ENCODE peak calls at places on chromosome 11, in eight cellular contexts. G is esophagus squamous epithelium, R is ovary, U is heart left ventricle, B is sigmoid colon, Y is body of pancreas, A is uterus, S is testis. Q is an unnamed sample.

GRCh38 chr11:119375629-119376196 is 5.8 kb downstream of the USP2 start:
- DNase-seq in G (no peak), R (peak; percentile 87), U (peak; percentile 87), B (peak; percentile 84), Y (peak; percentile 79), A (peak; percentile 94), S (peak; percentile 90), Q (peak; percentile 93)

GRCh38 chr11:109978895-109979294 is 114.3 kb upstream of the ZC3H12C start:
- DNase-seq in G (no peak), R (no peak), U (no peak), B (no peak), Y (no peak), A (no peak), S (no peak), Q (no peak)

GRCh38 chr11:36346562-36347383 is 50.7 kb downstream of the PRR5L start:
- DNase-seq in G (no peak), R (no peak), U (no peak), B (no peak), Y (no peak), A (no peak), S (no peak), Q (no peak)

GRCh38 chr11:99160447-99160846 is 139.7 kb downstream of the CNTN5 start:
- DNase-seq in G (no peak), R (no peak), U (no peak), B (no peak), Y (no peak), A (no peak), S (no peak), Q (no peak)

GRCh38 chr11:44334356-44335004 is 24.5 kb upstream of the ALX4 start:
- DNase-seq in G (no peak), R (no peak), U (no peak), B (no peak), Y (no peak), A (no peak), S (no peak), Q (no peak)

GRCh38 chr11:130675456-130675855 is 227.0 kb downstream of the ADAMTS15 start:
- DNase-seq in G (no peak), R (no peak), U (peak; percentile 81), B (peak; percentile 92), Y (peak; percentile 41), A (peak; percentile 59), S (no peak), Q (no peak)

GRCh38 chr11:4683020-4683419 is 14.6 kb downstream of the OR51E2 start:
- DNase-seq in G (no peak), R (no peak), U (no peak), B (no peak), Y (no peak), A (no peak), S (no peak), Q (no peak)

GRCh38 chr11:46414466-46414796 is 22.9 kb upstream of the CHRM4 start:
- DNase-seq in G (no peak), R (no peak), U (no peak), B (no peak), Y (no peak), A (no peak), S (no peak), Q (no peak)

GRCh38 chr11:6297831-6298230 is 22.5 kb downstream of the CAVIN3 start:
- DNase-seq in G (no peak), R (no peak), U (no peak), B (no peak), Y (peak; percentile 11), A (no peak), S (no peak), Q (no peak)

GRCh38 chr11:45145421-45146071 is 893 bp upstream of the PRDM11 start:
- DNase-seq in G (no peak), R (no peak), U (no peak), B (peak; percentile 75), Y (peak; percentile 53), A (no peak), S (peak; percentile 74), Q (peak; percentile 87)

GRCh38 chr11:20488352-20488751 is 100.8 kb downstream of the PRMT3 start:
- DNase-seq in G (no peak), R (no peak), U (no peak), B (no peak), Y (no peak), A (no peak), S (no peak), Q (no peak)

GRCh38 chr11:94793822-94794221 is 25.7 kb downstream of the AMOTL1 start:
- DNase-seq in G (no peak), R (no peak), U (no peak), B (no peak), Y (no peak), A (no peak), S (no peak), Q (no peak)

GRCh38 chr11:36026315-36026968 is 82.6 kb downstream of the LDLRAD3 start:
- DNase-seq in G (no peak), R (no peak), U (no peak), B (no peak), Y (no peak), A (no peak), S (no peak), Q (no peak)

GRCh38 chr11:63937713-63938480 is 905 bp upstream of the NAA40 start:
- DNase-seq in G (no peak), R (peak; percentile 44), U (no peak), B (no peak), Y (peak; percentile 28), A (no peak), S (no peak), Q (no peak)

GRCh38 chr11:63940786-63941185 is 2.0 kb downstream of the NAA40 start:
- DNase-seq in G (no peak), R (no peak), U (no peak), B (no peak), Y (no peak), A (no peak), S (no peak), Q (no peak)

GRCh38 chr11:63941901-63942300 is 3.1 kb downstream of the NAA40 start:
- DNase-seq in G (no peak), R (no peak), U (no peak), B (no peak), Y (no peak), A (no peak), S (no peak), Q (no peak)

GRCh38 chr11:63939351-63939920 is 634 bp downstream of the NAA40 start:
- DNase-seq in G (no peak), R (no peak), U (no peak), B (no peak), Y (peak; percentile 34), A (no peak), S (peak; percentile 30), Q (no peak)

DNA sequence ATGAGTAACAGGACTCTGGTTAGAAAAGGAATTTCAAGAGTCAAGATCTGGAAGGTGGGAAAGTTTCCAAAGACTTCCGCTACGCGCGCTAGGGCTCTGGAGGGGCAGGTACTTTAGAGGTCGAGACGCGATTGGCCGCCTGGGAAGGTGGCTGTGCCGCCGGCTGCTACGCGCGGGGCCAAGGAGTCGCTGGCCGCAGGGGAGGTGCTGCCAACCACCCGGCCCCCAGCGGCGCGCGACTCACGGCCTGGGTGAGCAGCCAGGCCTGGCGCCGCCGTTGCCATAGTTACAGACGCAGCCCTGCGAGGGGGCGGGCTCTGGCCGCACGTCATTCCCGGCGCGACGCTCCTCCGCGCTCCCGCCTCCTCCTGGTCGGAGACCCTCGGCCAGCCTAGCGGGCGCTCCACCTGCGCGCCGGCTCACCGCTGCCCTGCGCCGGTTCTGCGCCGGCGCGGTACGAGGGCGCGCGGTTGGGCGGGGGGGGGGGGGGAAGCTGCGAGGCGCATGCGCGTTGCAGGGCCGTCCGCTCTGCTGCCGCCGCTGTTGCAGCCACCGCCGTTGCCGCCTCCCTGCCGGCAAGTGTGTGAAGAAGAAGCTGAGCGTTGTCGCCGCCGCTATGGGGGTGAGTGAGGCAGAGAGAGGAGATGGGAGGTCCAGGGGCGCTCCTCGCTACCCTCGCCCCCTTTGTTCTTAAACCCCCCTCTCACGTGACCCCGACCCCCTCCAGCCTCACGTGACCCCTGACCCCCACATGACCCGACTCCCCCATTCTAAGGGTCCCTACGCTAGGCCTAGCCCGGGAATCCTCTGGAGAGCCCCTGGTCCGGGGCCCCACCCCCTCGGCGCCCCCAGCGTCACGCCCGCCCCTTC is at the start of gene NAA40:
- DNase-seq in G (peak; percentile 72), R (peak; percentile 95), U (peak; percentile 89), B (peak; percentile 92), Y (peak; percentile 98), A (peak; percentile 86), S (peak; percentile 95), Q (no peak)
- TF ChIP-seq POLR2A in G (no peak), R (no peak), U (no peak), B (no peak), Y (no peak), A (peak; percentile 22), S (no peak), Q (no peak)

DNA sequence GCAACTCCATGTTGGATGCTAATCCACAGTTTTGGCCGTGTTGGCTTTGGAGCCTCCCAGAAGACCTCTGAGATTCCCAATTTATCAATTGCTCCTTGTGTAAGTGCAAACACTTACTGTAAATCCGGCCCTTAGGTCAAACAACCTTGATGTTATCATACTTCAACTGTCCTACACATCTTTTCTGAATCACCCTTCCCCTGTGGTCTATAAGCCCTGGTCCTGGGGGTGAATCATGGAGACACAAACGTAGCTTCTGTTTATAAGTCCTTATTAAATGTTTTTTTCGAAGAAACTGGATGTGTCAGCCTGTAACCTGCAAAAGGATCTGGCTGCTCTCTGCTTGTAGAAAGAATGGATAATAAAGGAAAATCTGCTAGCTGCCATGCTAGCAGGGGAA is 1.7 kb upstream of the IL10RA start:
- DNase-seq in G (no peak), R (no peak), U (no peak), B (no peak), Y (no peak), A (no peak), S (no peak), Q (no peak)
- H3K4me1 ChIP-seq in G (peaks cover 23% of the 10 kb centered on the region), R (peaks cover 3% of the 10 kb centered on the region), U (peaks cover 9% of the 10 kb centered on the region), B (peaks cover 15% of the 10 kb centered on the region), Y (peaks cover 11% of the 10 kb centered on the region), A (no peaks in the 10 kb centered on the region), S (peaks cover 10% of the 10 kb centered on the region), Q (peaks cover 9% of the 10 kb centered on the region)

GRCh38 chr11:27234961-27235360 is 128.1 kb downstream of the CCDC34 start:
- DNase-seq in G (no peak), R (no peak), U (no peak), B (no peak), Y (no peak), A (no peak), S (no peak), Q (no peak)

GRCh38 chr11:27233654-27234042 is 129.4 kb downstream of the CCDC34 start:
- DNase-seq in G (no peak), R (no peak), U (no peak), B (no peak), Y (no peak), A (no peak), S (no peak), Q (no peak)

GRCh38 chr11:27237641-27238040 is 125.4 kb downstream of the CCDC34 start:
- DNase-seq in G (no peak), R (no peak), U (no peak), B (peak; percentile 68), Y (no peak), A (no peak), S (no peak), Q (no peak)

GRCh38 chr11:27231519-27231918 is 131.5 kb downstream of the CCDC34 start:
- DNase-seq in G (no peak), R (no peak), U (no peak), B (no peak), Y (no peak), A (no peak), S (no peak), Q (no peak)

GRCh38 chr11:27234043-27234668 is 128.9 kb downstream of the CCDC34 start:
- DNase-seq in G (no peak), R (no peak), U (no peak), B (peak; percentile 75), Y (no peak), A (peak; percentile 80), S (no peak), Q (no peak)
- TF ChIP-seq POLR2A in G (no peak), R (no peak), U (no peak), B (no peak), Y (no peak), A (no peak), S (no peak), Q (no peak)

GRCh38 chr11:67564230-67564629 is 19.4 kb upstream of the GSTP1 start:
- DNase-seq in G (no peak), R (no peak), U (no peak), B (no peak), Y (no peak), A (no peak), S (no peak), Q (no peak)
- H3K4me1 ChIP-seq in G (no peaks in the 10 kb centered on the region), R (peaks cover 5% of the 10 kb centered on the region), U (peaks cover 9% of the 10 kb centered on the region), B (peaks cover 18% of the 10 kb centered on the region), Y (peaks cover 14% of the 10 kb centered on the region), A (peaks cover 5% of the 10 kb centered on the region), S (peaks cover 4% of the 10 kb centered on the region), Q (peaks cover 14% of the 10 kb centered on the region)